ENCODE peak calls at places on chromosomes 12 and 14, in six cellular contexts. One of them, this sample, is unnamed.

GRCh38 chr12:66269757-66270383 is 32.4 kb upstream of the HELB start:
- DNase-seq in IMR-90: peak
- DNase-seq in mesenchymal stem cell: peak
- DNase-seq in H1: no peak
- DNase-seq in H9: peak
- DNase-seq in mesendoderm: peak
- DNase-seq in this sample: peak

GRCh38 chr12:112977641-112978040 is 678 bp upstream of the OAS2 start:
- DNase-seq in IMR-90: no peak
- DNase-seq in mesenchymal stem cell: no peak
- DNase-seq in H1: no peak
- DNase-seq in H9: no peak
- DNase-seq in mesendoderm: no peak
- DNase-seq in this sample: no peak

GRCh38 chr12:109987615-109988014 is 8.6 kb downstream of the GIT2 start:
- DNase-seq in IMR-90: peak
- DNase-seq in mesenchymal stem cell: no peak
- DNase-seq in H1: no peak
- DNase-seq in H9: no peak
- DNase-seq in mesendoderm: no peak
- DNase-seq in this sample: no peak

GRCh38 chr12:66272650-66273049 is 29.6 kb upstream of the HELB start:
- DNase-seq in IMR-90: no peak
- DNase-seq in mesenchymal stem cell: no peak
- DNase-seq in H1: no peak
- DNase-seq in H9: no peak
- DNase-seq in mesendoderm: no peak
- DNase-seq in this sample: no peak

GRCh38 chr14:102772781-102773570 is 4.3 kb upstream of the TRAF3 start:
- DNase-seq in IMR-90: no peak
- DNase-seq in mesenchymal stem cell: peak
- DNase-seq in H1: peak
- DNase-seq in H9: peak
- DNase-seq in mesendoderm: peak
- DNase-seq in this sample: no peak

GRCh38 chr12:12868836-12869235 is 22.5 kb upstream of the GPRC5A start:
- DNase-seq in IMR-90: no peak
- DNase-seq in mesenchymal stem cell: no peak
- DNase-seq in H1: no peak
- DNase-seq in H9: no peak
- DNase-seq in mesendoderm: no peak
- DNase-seq in this sample: no peak

GRCh38 chr12:96228566-96229248 is 34.5 kb downstream of the ELK3 start:
- DNase-seq in IMR-90: no peak
- DNase-seq in mesenchymal stem cell: no peak
- DNase-seq in H1: no peak
- DNase-seq in H9: no peak
- DNase-seq in mesendoderm: no peak
- DNase-seq in this sample: no peak

GRCh38 chr14:72986214-72986613 is 40.7 kb downstream of the ZFYVE1 start:
- DNase-seq in IMR-90: no peak
- DNase-seq in mesenchymal stem cell: no peak
- DNase-seq in H1: no peak
- DNase-seq in H9: no peak
- DNase-seq in mesendoderm: no peak
- DNase-seq in this sample: no peak

GRCh38 chr14:23430016-23430732 is 5.3 kb downstream of the MYH7 start:
- DNase-seq in IMR-90: no peak
- DNase-seq in mesenchymal stem cell: no peak
- DNase-seq in H1: no peak
- DNase-seq in H9: no peak
- DNase-seq in mesendoderm: no peak
- DNase-seq in this sample: no peak

GRCh38 chr14:60805881-60806569 is 71.5 kb downstream of the MNAT1 start:
- DNase-seq in IMR-90: peak
- DNase-seq in mesenchymal stem cell: no peak
- DNase-seq in H1: no peak
- DNase-seq in H9: no peak
- DNase-seq in mesendoderm: no peak
- DNase-seq in this sample: no peak

GRCh38 chr14:100165376-100165775 is 5.9 kb upstream of the DEGS2 start:
- DNase-seq in IMR-90: no peak
- DNase-seq in mesenchymal stem cell: no peak
- DNase-seq in H1: peak
- DNase-seq in H9: peak
- DNase-seq in mesendoderm: peak
- DNase-seq in this sample: no peak

GRCh38 chr12:8780389-8780788 is 42.0 kb upstream of the A2ML1 start:
- DNase-seq in IMR-90: peak
- DNase-seq in mesenchymal stem cell: peak
- DNase-seq in H1: no peak
- DNase-seq in H9: peak
- DNase-seq in mesendoderm: peak
- DNase-seq in this sample: no peak

DNA sequence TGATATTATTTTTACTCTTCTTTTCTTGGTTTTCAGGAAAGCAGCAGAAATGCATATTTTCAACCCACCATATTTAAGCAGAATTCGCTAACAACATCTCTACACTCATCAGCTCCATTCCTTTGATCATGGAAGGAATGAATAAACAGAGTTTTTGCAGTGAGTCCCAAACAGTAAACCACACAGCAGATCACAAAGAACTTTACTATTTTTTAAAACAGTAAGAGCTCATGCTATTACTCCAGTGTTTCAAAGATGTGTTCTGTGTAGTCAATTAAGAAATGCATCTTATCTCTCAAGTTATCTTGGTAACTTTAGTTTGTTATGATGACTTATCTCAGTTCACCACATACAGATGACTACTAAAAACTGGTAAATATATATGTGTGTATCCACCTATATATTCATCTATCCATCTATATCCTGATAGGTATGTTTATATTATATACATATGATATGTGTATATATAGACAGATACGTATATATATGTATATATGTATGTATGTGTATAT is 843.5 kb downstream of the BCL11B start:
- DNase-seq in IMR-90: no peak
- DNase-seq in mesenchymal stem cell: no peak
- DNase-seq in H1: no peak
- DNase-seq in H9: no peak
- DNase-seq in mesendoderm: no peak
- DNase-seq in this sample: no peak
- H2BK15ac ChIP-seq in IMR-90: no peak
- H2BK15ac ChIP-seq in mesenchymal stem cell: no peak
- H2BK15ac ChIP-seq in H1: no peak
- H2BK15ac ChIP-seq in H9: no peak
- H2BK15ac ChIP-seq in mesendoderm: no peak
- H2BK15ac ChIP-seq in this sample: no peak

GRCh38 chr12:53670308-53670707 is 5.6 kb downstream of the ATP5MC2 start:
- DNase-seq in IMR-90: no peak
- DNase-seq in mesenchymal stem cell: no peak
- DNase-seq in H1: no peak
- DNase-seq in H9: no peak
- DNase-seq in mesendoderm: no peak
- DNase-seq in this sample: no peak
- H3K27ac ChIP-seq in IMR-90: no peak
- H3K27ac ChIP-seq in mesenchymal stem cell: no peak
- H3K27ac ChIP-seq in H1: no peak
- H3K27ac ChIP-seq in H9: no peak
- H3K27ac ChIP-seq in mesendoderm: no peak
- H3K27ac ChIP-seq in this sample: no peak

GRCh38 chr14:74260525-74261233 is 21.4 kb downstream of the VSX2 start:
- DNase-seq in IMR-90: no peak
- DNase-seq in mesenchymal stem cell: no peak
- DNase-seq in H1: no peak
- DNase-seq in H9: no peak
- DNase-seq in mesendoderm: no peak
- DNase-seq in this sample: no peak

GRCh38 chr14:74258705-74259035 is 19.4 kb downstream of the VSX2 start:
- DNase-seq in IMR-90: no peak
- DNase-seq in mesenchymal stem cell: no peak
- DNase-seq in H1: peak
- DNase-seq in H9: no peak
- DNase-seq in mesendoderm: no peak
- DNase-seq in this sample: no peak

GRCh38 chr14:74257078-74257987 is 18.1 kb downstream of the VSX2 start:
- DNase-seq in IMR-90: peak
- DNase-seq in mesenchymal stem cell: no peak
- DNase-seq in H1: peak
- DNase-seq in H9: peak
- DNase-seq in mesendoderm: peak
- DNase-seq in this sample: no peak

GRCh38 chr14:74259513-74259912 is 20.3 kb downstream of the VSX2 start:
- DNase-seq in IMR-90: no peak
- DNase-seq in mesenchymal stem cell: no peak
- DNase-seq in H1: no peak
- DNase-seq in H9: no peak
- DNase-seq in mesendoderm: no peak
- DNase-seq in this sample: no peak

GRCh38 chr14:74257988-74258704 is 18.9 kb downstream of the VSX2 start:
- DNase-seq in IMR-90: no peak
- DNase-seq in mesenchymal stem cell: no peak
- DNase-seq in H1: no peak
- DNase-seq in H9: no peak
- DNase-seq in mesendoderm: no peak
- DNase-seq in this sample: no peak
- H2BK15ac ChIP-seq in IMR-90: no peak
- H2BK15ac ChIP-seq in mesenchymal stem cell: no peak
- H2BK15ac ChIP-seq in H1: no peak
- H2BK15ac ChIP-seq in H9: no peak
- H2BK15ac ChIP-seq in mesendoderm: no peak
- H2BK15ac ChIP-seq in this sample: no peak

DNA sequence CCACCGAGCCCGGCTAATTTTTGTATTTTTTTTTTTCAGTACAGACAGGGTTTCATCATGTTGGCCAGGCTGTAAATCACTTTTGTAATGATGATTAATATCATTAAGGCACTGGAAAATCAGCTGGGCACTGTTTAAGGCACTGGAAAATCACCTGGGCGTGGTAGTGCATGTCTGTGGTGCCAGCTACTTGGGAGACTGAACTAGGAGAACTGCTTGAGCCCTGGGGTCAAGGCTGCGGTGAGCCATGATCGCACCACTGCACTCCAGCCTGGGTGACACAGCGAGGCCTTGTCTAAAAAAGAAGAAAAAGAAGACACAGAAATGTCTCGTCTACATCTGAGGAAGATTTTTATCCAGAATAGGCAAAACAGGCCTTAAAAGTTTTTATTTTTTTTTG is 12.7 kb downstream of the SLC11A2 start:
- DNase-seq in IMR-90: no peak
- DNase-seq in mesenchymal stem cell: no peak
- DNase-seq in H1: no peak
- DNase-seq in H9: no peak
- DNase-seq in mesendoderm: no peak
- DNase-seq in this sample: no peak
- H3K27ac ChIP-seq in IMR-90: no peak
- H3K27ac ChIP-seq in mesenchymal stem cell: no peak
- H3K27ac ChIP-seq in H1: no peak
- H3K27ac ChIP-seq in H9: no peak
- H3K27ac ChIP-seq in mesendoderm: no peak
- H3K27ac ChIP-seq in this sample: no peak

DNA sequence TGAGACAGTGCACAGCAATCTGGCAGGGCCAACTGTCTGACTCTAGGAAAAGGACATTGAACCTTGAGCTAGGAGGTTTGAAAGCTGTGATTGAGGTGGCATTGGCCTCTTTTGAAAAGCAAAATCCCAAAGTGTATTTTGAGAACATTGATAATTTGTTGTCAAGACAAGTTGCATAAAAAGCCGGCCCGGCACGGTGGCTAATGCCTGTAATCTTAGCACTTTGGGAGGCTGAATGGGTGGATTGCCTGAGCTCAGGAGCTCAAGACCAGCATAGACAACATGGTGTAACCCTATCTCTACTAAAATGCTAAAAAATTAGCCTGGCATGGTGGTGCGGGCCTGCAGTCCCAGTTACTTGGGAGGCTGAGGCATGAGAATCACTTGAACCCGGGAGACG is 331.6 kb downstream of the DUSP6 start:
- DNase-seq in IMR-90: no peak
- DNase-seq in mesenchymal stem cell: no peak
- DNase-seq in H1: no peak
- DNase-seq in H9: no peak
- DNase-seq in mesendoderm: no peak
- DNase-seq in this sample: no peak
- H2BK15ac ChIP-seq in IMR-90: no peak
- H2BK15ac ChIP-seq in mesenchymal stem cell: no peak
- H2BK15ac ChIP-seq in H1: no peak
- H2BK15ac ChIP-seq in H9: no peak
- H2BK15ac ChIP-seq in mesendoderm: no peak
- H2BK15ac ChIP-seq in this sample: no peak

DNA sequence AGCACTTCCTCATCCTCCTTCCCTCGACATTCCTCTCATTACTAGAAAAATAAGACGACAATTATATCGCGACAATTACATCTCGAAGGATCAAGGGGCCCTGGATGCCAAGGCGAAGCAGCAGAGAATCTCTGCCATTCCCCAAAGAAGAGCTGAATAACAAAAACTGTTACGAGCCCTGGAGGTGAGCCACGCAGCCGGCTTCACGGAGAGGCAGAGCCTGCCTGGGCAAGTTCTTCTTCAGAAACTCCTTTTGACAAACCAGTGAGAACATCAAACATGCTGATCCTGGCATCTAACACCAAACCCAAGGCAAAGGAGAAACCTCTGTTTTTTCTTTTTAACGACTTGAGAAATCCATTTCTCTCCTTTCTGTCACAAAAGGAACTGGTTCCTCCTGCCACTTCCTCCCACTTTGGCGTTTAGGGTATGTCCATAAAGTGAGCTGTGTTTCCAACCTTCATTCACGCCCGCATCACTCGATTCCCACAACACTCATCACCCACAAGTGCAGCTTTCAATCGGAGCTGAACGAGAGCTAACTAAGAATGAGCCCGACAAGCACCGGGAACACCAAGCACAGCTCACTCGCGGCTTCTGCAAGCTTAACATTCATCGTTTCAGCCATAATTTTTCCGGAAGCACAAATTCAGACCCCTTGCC is 21.5 kb downstream of the CCDC88C start:
- DNase-seq in IMR-90: no peak
- DNase-seq in mesenchymal stem cell: no peak
- DNase-seq in H1: peak
- DNase-seq in H9: no peak
- DNase-seq in mesendoderm: no peak
- DNase-seq in this sample: no peak
- H3K27ac ChIP-seq in IMR-90: no peak
- H3K27ac ChIP-seq in mesenchymal stem cell: no peak
- H3K27ac ChIP-seq in H1: peak
- H3K27ac ChIP-seq in H9: peak
- H3K27ac ChIP-seq in mesendoderm: peak
- H3K27ac ChIP-seq in this sample: no peak

DNA sequence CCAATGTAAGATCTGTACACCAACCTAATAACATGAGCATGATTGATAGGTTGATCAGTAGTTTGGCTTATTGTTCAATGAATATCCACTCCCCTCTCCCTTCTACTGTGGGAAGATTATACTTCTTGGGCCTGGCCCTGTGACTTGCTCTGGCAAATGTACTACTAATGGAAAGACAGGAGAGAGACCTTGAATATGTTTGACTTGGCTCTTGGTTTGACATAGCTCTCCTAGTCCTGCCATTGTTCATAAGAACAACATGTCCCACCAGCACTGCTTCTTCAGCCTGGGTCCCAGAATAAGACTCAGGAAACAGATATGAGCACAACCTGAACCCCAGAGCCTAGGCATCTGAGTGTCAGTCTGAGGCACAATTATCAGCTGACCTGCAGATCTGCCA is 112.8 kb upstream of the RESF1 start:
- DNase-seq in IMR-90: no peak
- DNase-seq in mesenchymal stem cell: no peak
- DNase-seq in H1: no peak
- DNase-seq in H9: no peak
- DNase-seq in mesendoderm: no peak
- DNase-seq in this sample: no peak
- H2BK15ac ChIP-seq in IMR-90: no peak
- H2BK15ac ChIP-seq in mesenchymal stem cell: no peak
- H2BK15ac ChIP-seq in H1: no peak
- H2BK15ac ChIP-seq in H9: no peak
- H2BK15ac ChIP-seq in mesendoderm: no peak
- H2BK15ac ChIP-seq in this sample: no peak

This sample was measured in neuronal stem cell.